ENCODE peak calls at places on chromosomes 5 and 9, in four cellular contexts. X is IMR-90, J is H9, E is H1. W is an unnamed sample.
A peak's percentile ranks its signal among the peaks of the same experiment; 100 is the strongest.

GRCh38 chr5:92527311-92528078 is 1053.5 kb downstream of the NR2F1-AS1 start:
- DNase-seq in X (peak; percentile 65), J (no peak), E (no peak), W (peak; percentile 12)

GRCh38 chr9:19998153-19998552 is 209.3 kb upstream of the SLC24A2 start:
- DNase-seq in X (peak; percentile 16), J (no peak), E (no peak), W (peak; percentile 7)

GRCh38 chr5:962386-962785 is 46.2 kb upstream of the NKD2 start:
- DNase-seq in X (no peak), J (no peak), E (no peak), W (no peak)

GRCh38 chr5:176748967-176749935 is 61.1 kb upstream of the UNC5A start:
- DNase-seq in X (no peak), J (no peak), E (peak; percentile 41), W (no peak)

GRCh38 chr5:172564883-172565282 is 76.2 kb upstream of the NEURL1B start:
- DNase-seq in X (no peak), J (no peak), E (no peak), W (no peak)

GRCh38 chr5:14671414-14671813 is 6.9 kb downstream of the OTULIN start:
- DNase-seq in X (peak; percentile 71), J (no peak), E (no peak), W (no peak)

GRCh38 chr5:113166710-113167366 is 190.2 kb downstream of the DCP2 start:
- DNase-seq in X (peak; percentile 89), J (no peak), E (no peak), W (no peak)

GRCh38 chr5:159883522-159883950 is 32.7 kb upstream of the ADRA1B start:
- DNase-seq in X (peak; percentile 89), J (no peak), E (no peak), W (no peak)

GRCh38 chr9:137355445-137356365 is 53.6 kb upstream of the NRARP start:
- DNase-seq in X (peak; percentile 12), J (no peak), E (no peak), W (no peak)

GRCh38 chr9:137095664-137096517 is 9.1 kb downstream of the MAN1B1 start:
- DNase-seq in X (no peak), J (no peak), E (no peak), W (no peak)

GRCh38 chr5:36878421-36879088 is 2.0 kb downstream of the NIPBL start:
- DNase-seq in X (peak; percentile 57), J (peak; percentile 66), E (no peak), W (peak; percentile 94)

GRCh38 chr5:173953528-173954090 is 35.4 kb upstream of the C5orf47 start:
- DNase-seq in X (peak; percentile 87), J (no peak), E (no peak), W (no peak)

GRCh38 chr5:21225223-21226064 is 1237.4 kb upstream of the CDH18 start:
- DNase-seq in X (no peak), J (no peak), E (no peak), W (peak; percentile 54)

GRCh38 chr9:107710552-107710951 is 221.0 kb upstream of the KLF4 start:
- DNase-seq in X (peak; percentile 12), J (no peak), E (no peak), W (no peak)

GRCh38 chr5:31889131-31889561 is 250.2 kb downstream of the PDZD2 start:
- DNase-seq in X (no peak), J (peak; percentile 49), E (no peak), W (peak; percentile 65)

GRCh38 chr5:117380316-117380715 is 805.7 kb upstream of the SEMA6A start:
- DNase-seq in X (no peak), J (no peak), E (no peak), W (no peak)
- H3K56ac ChIP-seq in X (no peak overlapping the region), J (no peak overlapping the region), E (no peak overlapping the region), W (no peak overlapping the region)

GRCh38 chr5:151040211-151040747 is 19.9 kb downstream of the GPX3 start:
- DNase-seq in X (peak; percentile 33), J (no peak), E (no peak), W (peak; percentile 71)
- H3K56ac ChIP-seq in X (no peak overlapping the region), J (no peak overlapping the region), E (no peak overlapping the region), W (no peak overlapping the region)

DNA sequence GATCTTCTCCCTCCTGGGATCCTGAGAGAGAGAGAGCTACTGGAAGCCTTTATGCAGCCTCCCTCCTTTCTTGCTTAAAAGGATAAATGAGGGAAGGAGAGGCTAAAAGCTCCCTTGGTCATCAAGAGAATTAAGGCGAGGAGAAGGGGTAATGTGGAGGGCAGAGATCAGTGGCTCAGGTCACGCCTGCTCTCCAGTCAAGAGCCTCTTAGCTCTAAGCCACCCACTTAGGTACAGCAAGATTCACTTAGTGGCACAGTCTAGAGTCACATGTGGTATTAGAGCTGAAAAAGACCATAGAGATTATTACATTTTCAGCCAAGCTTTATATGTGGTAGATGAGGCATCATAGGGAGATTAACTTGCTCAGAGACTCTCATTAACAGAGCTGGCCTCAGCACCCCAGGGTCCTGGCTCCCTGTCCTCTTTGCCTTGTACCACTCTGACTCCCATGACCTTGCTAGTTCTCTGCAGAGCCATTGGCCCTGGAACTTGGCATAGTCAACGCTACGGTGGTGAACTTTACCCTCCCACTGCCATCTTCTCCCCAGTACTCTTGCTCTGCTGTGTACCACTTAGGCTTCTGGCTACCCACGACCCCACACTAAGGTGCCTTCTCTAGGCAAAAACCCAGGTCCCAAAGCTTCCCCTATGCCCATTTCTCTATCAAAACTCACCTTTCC is 37.6 kb downstream of the MFAP3 start:
- DNase-seq in X (no peak), J (no peak), E (no peak), W (no peak)
- H3K56ac ChIP-seq in X (no peak overlapping the region), J (no peak overlapping the region), E (no peak overlapping the region), W (no peak overlapping the region)

GRCh38 chr9:126687868-126688503 is 74.3 kb downstream of the LMX1B start:
- DNase-seq in X (no peak), J (no peak), E (no peak), W (no peak)
- H3K56ac ChIP-seq in X (no peak overlapping the region), J (no peak overlapping the region), E (no peak overlapping the region), W (no peak overlapping the region)

DNA sequence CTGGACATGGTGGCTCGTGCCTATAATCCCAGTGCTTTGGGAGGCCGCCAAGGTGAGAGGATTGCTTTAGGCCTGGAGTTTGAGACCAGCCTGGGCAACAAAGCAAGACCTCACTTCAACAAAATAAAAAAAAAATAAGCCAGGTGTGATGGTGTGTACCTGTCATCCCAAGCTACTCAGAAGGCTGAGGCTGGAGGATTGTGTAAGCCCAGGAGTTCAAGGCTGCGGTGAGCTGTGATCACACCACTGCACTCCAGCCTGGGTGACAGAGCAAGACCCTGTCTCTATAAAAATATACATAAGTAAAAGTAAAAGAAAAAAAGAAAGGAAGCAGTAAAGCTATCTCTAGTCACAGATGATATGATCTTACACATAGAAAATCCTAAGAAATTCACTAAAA is 59.5 kb upstream of the SYNPO start:
- DNase-seq in X (no peak), J (no peak), E (no peak), W (no peak)
- H3K56ac ChIP-seq in X (no peak overlapping the region), J (no peak overlapping the region), E (no peak overlapping the region), W (no peak overlapping the region)

DNA sequence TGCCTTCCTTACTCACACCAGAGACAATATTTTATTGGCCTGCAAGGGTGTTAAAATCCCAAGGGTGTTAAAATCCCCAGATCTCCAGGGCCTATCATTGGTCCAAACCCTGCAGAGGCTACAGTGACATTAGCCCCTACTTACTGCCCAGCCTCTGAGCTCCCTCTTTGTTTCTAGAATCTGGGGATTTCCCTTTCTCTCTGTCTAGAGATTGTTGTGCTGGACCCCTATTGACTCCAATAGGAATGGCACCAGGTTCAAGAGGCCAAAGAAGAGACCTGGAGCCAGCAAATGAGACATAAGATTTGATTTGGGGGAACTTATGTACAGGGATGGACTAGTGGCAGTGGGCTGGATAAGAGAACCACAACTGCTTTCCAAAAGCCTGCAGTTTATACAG is 53.3 kb upstream of the ZBED3 start:
- DNase-seq in X (no peak), J (no peak), E (no peak), W (peak; percentile 23)
- H3K56ac ChIP-seq in X (no peak overlapping the region), J (no peak overlapping the region), E (no peak overlapping the region), W (no peak overlapping the region)

GRCh38 chr5:107464403-107464802 is 206.3 kb downstream of the EFNA5 start:
- DNase-seq in X (no peak), J (no peak), E (no peak), W (no peak)
- H3K56ac ChIP-seq in X (no peak overlapping the region), J (no peak overlapping the region), E (no peak overlapping the region), W (no peak overlapping the region)

GRCh38 chr9:35730486-35730854 is 1.5 kb downstream of the TLN1 start:
- DNase-seq in X (no peak), J (no peak), E (no peak), W (no peak)

GRCh38 chr9:35727676-35728040 is 4.3 kb downstream of the TLN1 start:
- DNase-seq in X (no peak), J (no peak), E (no peak), W (no peak)

GRCh38 chr9:35728041-35728971 is 3.7 kb downstream of the TLN1 start:
- DNase-seq in X (peak; percentile 90), J (peak; percentile 66), E (peak; percentile 56), W (peak; percentile 98)

GRCh38 chr9:35729700-35730485 is 2.1 kb downstream of the TLN1 start:
- DNase-seq in X (peak; percentile 91), J (peak; percentile 56), E (no peak), W (peak; percentile 86)

GRCh38 chr9:35729101-35729500 is 2.9 kb downstream of the TLN1 start:
- DNase-seq in X (peak; percentile 18), J (no peak), E (no peak), W (no peak)
- H3K56ac ChIP-seq in X (peak overlapping the region; percentile 99), J (no peak overlapping the region), E (no peak overlapping the region), W (peak overlapping the region; percentile 79)

GRCh38 chr9:76310991-76311390 is 83.2 kb downstream of the RFK start:
- DNase-seq in X (no peak), J (no peak), E (no peak), W (no peak)
- H3K56ac ChIP-seq in X (no peak overlapping the region), J (no peak overlapping the region), E (no peak overlapping the region), W (no peak overlapping the region)

W was measured in mesendoderm.